ENCODE peak calls at places on chromosome 11, in ten cellular contexts. E is upper lobe of left lung, A is heart left ventricle, X is A549, T is HCT116, B is GM12878, W is body of pancreas, Y is right lobe of liver, U is K562, D is HepG2. Q is an unnamed sample.

GRCh38 chr11:119691701-119692546 is 37.1 kb downstream of the NECTIN1 start:
- ATAC-seq in E (no peak), A (no peak), X (no peak), T (no peak), B (no peak), W (no peak), Y (no peak), U (no peak), D (no peak), Q (no peak)

GRCh38 chr11:19873730-19874129 is 161.1 kb downstream of the NAV2 start:
- ATAC-seq in E (no peak), A (no peak), X (no peak), T (no peak), B (no peak), W (no peak), Y (no peak), U (no peak), D (no peak), Q (no peak)

GRCh38 chr11:73779084-73779902 is 8.4 kb upstream of the MRPL48 start:
- ATAC-seq in E (peak; percentile 100), A (peak; percentile 100), X (peak; percentile 99), T (peak; percentile 97), B (peak; percentile 100), W (peak; percentile 99), Y (peak; percentile 97), U (peak; percentile 98), D (peak; percentile 97), Q (peak; percentile 100)

GRCh38 chr11:64086263-64086938 is 50.7 kb downstream of the FLRT1 start:
- ATAC-seq in E (peak; percentile 53), A (peak; percentile 73), X (peak; percentile 17), T (no peak), B (no peak), W (no peak), Y (no peak), U (peak; percentile 25), D (peak; percentile 6), Q (peak; percentile 67)

GRCh38 chr11:46133119-46133518 is 11.9 kb upstream of the PHF21A start:
- ATAC-seq in E (no peak), A (peak; percentile 78), X (no peak), T (no peak), B (no peak), W (peak; percentile 64), Y (no peak), U (no peak), D (no peak), Q (no peak)

GRCh38 chr11:41675205-41675604 is 215.8 kb upstream of the LRRC4C start:
- ATAC-seq in E (no peak), A (no peak), X (no peak), T (no peak), B (no peak), W (no peak), Y (no peak), U (no peak), D (no peak), Q (no peak)

GRCh38 chr11:96272542-96273306 is 70.3 kb downstream of the MAML2 start:
- ATAC-seq in E (peak; percentile 38), A (no peak), X (no peak), T (no peak), B (peak; percentile 61), W (peak; percentile 91), Y (peak; percentile 25), U (no peak), D (no peak), Q (no peak)

GRCh38 chr11:27248430-27249207 is 114.4 kb downstream of the CCDC34 start:
- ATAC-seq in E (peak; percentile 30), A (peak; percentile 80), X (no peak), T (no peak), B (no peak), W (no peak), Y (no peak), U (no peak), D (peak; percentile 47), Q (no peak)

GRCh38 chr11:116693206-116694016 is 79.4 kb downstream of the BUD13 start:
- ATAC-seq in E (no peak), A (no peak), X (no peak), T (no peak), B (no peak), W (peak; percentile 81), Y (no peak), U (no peak), D (no peak), Q (no peak)

GRCh38 chr11:110065189-110065588 is 28.0 kb upstream of the ZC3H12C start:
- ATAC-seq in E (no peak), A (no peak), X (no peak), T (no peak), B (no peak), W (no peak), Y (no peak), U (no peak), D (no peak), Q (no peak)
- TF ChIP-seq POLR2A in E (no peak), A (no peak), X (no peak), T (no peak), B (no peak), W (no peak), Y (no peak), U (no peak), D (no peak), Q (no peak)

DNA sequence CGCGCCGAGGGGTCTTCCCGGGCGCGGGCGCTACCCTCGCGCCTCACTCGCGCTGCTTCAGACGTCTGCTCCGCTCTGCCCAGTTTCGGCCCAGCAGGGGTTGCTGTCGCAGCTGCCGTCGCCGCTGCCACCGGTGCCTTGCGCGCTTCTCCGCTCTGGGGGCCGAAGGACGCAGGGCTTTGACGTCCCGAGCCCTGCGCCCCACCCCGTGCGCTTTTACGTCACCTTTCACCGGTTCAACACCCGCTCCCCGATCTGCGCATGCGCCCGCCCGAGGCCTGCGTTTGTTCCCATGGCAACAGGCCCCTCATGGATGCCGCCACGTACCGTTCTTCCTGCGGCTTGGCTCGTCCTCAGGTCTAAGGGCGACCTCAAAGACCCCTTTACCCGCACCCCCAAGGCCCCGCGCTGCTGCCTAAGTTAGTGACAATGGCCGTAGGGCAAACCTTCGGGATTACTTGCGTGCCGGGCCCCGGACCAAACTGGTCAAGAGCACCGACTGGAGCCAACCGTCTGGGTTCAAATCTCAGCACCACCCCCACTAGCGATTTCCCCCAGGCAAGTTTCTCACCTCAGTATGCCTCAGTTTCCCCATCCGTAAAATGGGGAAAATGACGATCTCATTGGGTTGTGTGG is 642 bp upstream of the CDK2AP2 start:
- ATAC-seq in E (peak; percentile 75), A (peak; percentile 57), X (peak; percentile 33), T (peak; percentile 41), B (peak; percentile 45), W (peak; percentile 58), Y (peak; percentile 52), U (peak; percentile 53), D (peak; percentile 17), Q (peak; percentile 71)
- TF ChIP-seq POLR2A in E (peak; percentile 76), A (no peak), X (peak; percentile 48), T (peak; percentile 5), B (peak; percentile 70), W (peak; percentile 86), Y (peak; percentile 20), U (peak; percentile 86), D (no peak), Q (peak; percentile 72)

GRCh38 chr11:110429614-110430266 is at the start of gene FDX1:
- ATAC-seq in E (peak; percentile 95), A (peak; percentile 94), X (peak; percentile 94), T (peak; percentile 85), B (peak; percentile 92), W (peak; percentile 84), Y (peak; percentile 86), U (peak; percentile 94), D (peak; percentile 93), Q (peak; percentile 94)
- TF ChIP-seq POLR2A in E (peak; percentile 86), A (no peak), X (peak; percentile 57), T (peak; percentile 55), B (peak; percentile 78), W (no peak), Y (peak; percentile 85), U (peak; percentile 64), D (peak; percentile 58), Q (peak; percentile 67)

DNA sequence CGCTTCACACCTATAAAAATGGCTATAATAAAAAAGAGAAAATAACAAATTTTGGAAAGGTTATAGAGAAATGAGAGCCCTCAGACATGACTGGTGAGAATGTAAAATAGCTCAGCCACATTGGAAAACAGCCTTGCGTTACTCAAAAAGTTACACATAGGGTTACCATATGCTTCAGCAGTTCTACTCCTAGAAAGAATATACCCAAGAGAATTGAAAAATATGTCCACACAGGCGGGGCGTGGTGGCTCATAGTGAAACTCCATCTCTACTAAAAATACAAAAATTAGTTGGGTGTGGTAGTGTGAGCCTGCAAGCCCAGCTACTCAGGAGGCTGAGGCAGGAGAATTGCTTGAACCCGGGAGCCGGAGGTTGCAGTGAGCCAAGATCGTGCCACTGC is 7.6 kb upstream of the JHY start:
- ATAC-seq in E (no peak), A (no peak), X (no peak), T (no peak), B (peak; percentile 79), W (no peak), Y (no peak), U (no peak), D (no peak), Q (no peak)
- TF ChIP-seq POLR2A in E (no peak), A (no peak), X (no peak), T (no peak), B (no peak), W (no peak), Y (no peak), U (no peak), D (no peak), Q (no peak)

GRCh38 chr11:62852523-62853188 is 13.3 kb upstream of the WDR74 start:
- ATAC-seq in E (no peak), A (no peak), X (no peak), T (no peak), B (no peak), W (no peak), Y (no peak), U (no peak), D (no peak), Q (no peak)
- TF ChIP-seq POLR2A in E (no peak), A (no peak), X (no peak), T (no peak), B (no peak), W (no peak), Y (no peak), U (no peak), D (no peak), Q (no peak)

DNA sequence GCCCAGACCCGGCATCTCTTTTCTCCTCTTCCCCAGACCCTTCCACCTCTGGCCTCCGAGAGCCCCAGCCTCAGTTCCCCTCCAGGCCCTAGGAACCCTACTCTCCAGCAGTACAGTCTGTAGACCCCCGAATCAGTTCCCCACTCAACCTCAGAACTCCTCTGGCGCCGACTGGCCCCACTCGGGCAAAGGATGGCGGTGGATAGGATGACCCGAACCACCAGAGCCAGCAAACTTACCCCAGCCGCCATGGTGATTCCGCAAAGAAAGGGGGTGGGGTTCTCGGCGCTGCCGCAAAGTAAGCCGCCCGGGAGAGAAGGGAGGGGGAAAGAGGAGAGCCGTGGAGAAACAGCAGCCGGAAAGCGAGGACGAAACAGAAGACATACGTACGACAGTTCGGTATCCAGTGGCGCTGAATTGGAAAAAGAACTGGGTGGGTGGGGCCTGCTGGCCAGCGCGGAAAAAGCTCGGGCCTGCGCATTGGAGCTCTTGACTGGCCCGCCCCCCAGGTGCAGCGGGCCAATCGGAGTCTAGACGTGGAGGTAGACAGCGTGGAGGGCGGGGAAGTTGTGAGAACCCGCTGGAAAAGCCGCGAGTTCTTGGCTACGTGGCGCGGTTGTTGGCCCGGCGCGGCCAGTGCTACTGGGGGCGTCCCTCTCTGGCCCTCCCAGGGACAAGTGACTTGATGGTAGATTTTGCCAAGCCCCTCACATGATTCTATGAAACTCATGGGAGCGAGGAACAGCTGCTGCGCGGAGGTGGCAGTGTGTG is at the start of gene EEF1G:
- ATAC-seq in E (peak; percentile 98), A (peak; percentile 96), X (peak; percentile 96), T (peak; percentile 95), B (peak; percentile 96), W (peak; percentile 97), Y (peak; percentile 93), U (peak; percentile 97), D (peak; percentile 93), Q (peak; percentile 98)
- TF ChIP-seq POLR2A in E (peak; percentile 82), A (peak; percentile 33), X (peak; percentile 86), T (peak; percentile 79), B (peak; percentile 93), W (peak; percentile 84), Y (peak; percentile 83), U (peak; percentile 97), D (peak; percentile 91), Q (peak; percentile 58)